ENCODE peak calls at places on chromosomes 4 and X, in six cellular contexts. C is CD4-positive, alpha-beta T cell; J is fibroblast of mammary gland; P is AG10803; Z is heart right ventricle; I is cardiac muscle cell. L is an unnamed sample.

GRCh38 chr4:124025423-124025822 is 628.8 kb downstream of the SPRY1 start:
- DNase-seq in C (no peak), Z (no peak), J (peak), P (no peak), I (no peak), L (no peak)

GRCh38 chrX:119015407-119016242 is 41.2 kb downstream of the LONRF3 start:
- DNase-seq in I (peak), P (peak), C (no peak), J (peak), Z (peak), L (peak)

GRCh38 chrX:110182362-110182761 is 135.5 kb downstream of the AMMECR1 start:
- DNase-seq in I (no peak), P (peak), Z (no peak), J (peak), C (no peak), L (no peak)

GRCh38 chr4:159206427-159206871 is 103.6 kb downstream of the RAPGEF2 start:
- DNase-seq in P (peak), Z (no peak), J (no peak), I (no peak), C (no peak), L (no peak)

GRCh38 chrX:2692221-2693122 is 1.4 kb downstream of the CD99 start:
- DNase-seq in C (no peak), Z (peak), I (peak), J (peak), P (peak), L (peak)

GRCh38 chr4:136742330-136742729 is 790.0 kb downstream of the PCDH18 start:
- DNase-seq in I (peak), P (no peak), Z (no peak), C (no peak), J (peak), L (no peak)

GRCh38 chrX:68511255-68511654 is 12.4 kb downstream of the YIPF6 start:
- DNase-seq in J (peak), Z (no peak), P (peak), I (peak), C (no peak), L (peak)

GRCh38 chr4:25029479-25030282 is 1.1 kb downstream of the LGI2 start:
- DNase-seq in C (no peak), P (no peak), Z (no peak), J (no peak), I (no peak), L (no peak)

GRCh38 chr4:187307131-187307530 is 583.5 kb upstream of the FAT1 start:
- DNase-seq in I (no peak), Z (no peak), J (no peak), P (peak), C (no peak), L (no peak)

GRCh38 chr4:54588404-54588803 is 69.4 kb upstream of the KIT start:
- DNase-seq in P (no peak), I (peak), Z (no peak), J (no peak), C (no peak), L (no peak)

GRCh38 chrX:151987108-151987507 is 12.6 kb upstream of the GABRE start:
- DNase-seq in I (no peak), C (no peak), Z (no peak), P (no peak), J (no peak), L (no peak)

GRCh38 chrX:12977761-12978204 is 2.9 kb downstream of the TMSB4X start:
- DNase-seq in J (no peak), C (no peak), Z (no peak), P (no peak), I (no peak), L (no peak)

GRCh38 chrX:34877451-34877850 is 65.1 kb upstream of the FAM47B start:
- DNase-seq in Z (no peak), I (no peak), P (peak), C (no peak), J (peak), L (no peak)

GRCh38 chr4:39025552-39026085 is 6.6 kb downstream of the TMEM156 start:
- DNase-seq in J (no peak), C (no peak), P (no peak), I (peak), Z (no peak), L (no peak)

GRCh38 chrX:92224406-92224805 is 445.2 kb downstream of the PCDH11X start:
- DNase-seq in Z (no peak), I (no peak), C (no peak), P (no peak), J (no peak), L (no peak)

GRCh38 chr4:20185103-20185502 is 66.6 kb upstream of the SLIT2 start:
- DNase-seq in C (no peak), I (no peak), J (no peak), Z (no peak), P (no peak), L (no peak)

GRCh38 chr4:17605236-17605635 is 9.2 kb upstream of the MED28 start:
- DNase-seq in Z (no peak), C (no peak), J (peak), I (no peak), P (peak), L (no peak)

GRCh38 chrX:25524150-25524549 is 508.4 kb upstream of the ARX start:
- DNase-seq in P (peak), Z (no peak), I (peak), C (no peak), J (peak), L (no peak)

GRCh38 chr4:20984011-20984836 is 284.0 kb downstream of the PACRGL start:
- DNase-seq in C (no peak), Z (no peak), I (no peak), P (no peak), J (no peak), L (no peak)

GRCh38 chr4:189088783-189089182 is 851.9 kb upstream of the FRG1 start:
- DNase-seq in C (no peak), P (peak), Z (no peak), J (no peak), I (no peak), L (no peak)

GRCh38 chrX:40009890-40010289 is 87.9 kb downstream of the BCOR start:
- DNase-seq in I (no peak), C (no peak), P (no peak), J (no peak), Z (no peak), L (no peak)

GRCh38 chrX:24466025-24466424 is 939 bp downstream of the PDK3 start:
- DNase-seq in J (no peak), Z (no peak), P (no peak), C (no peak), I (no peak), L (no peak)

GRCh38 chr4:48909697-48910096 is 3.1 kb upstream of the OCIAD2 start:
- DNase-seq in J (peak), C (peak), P (peak), I (peak), Z (no peak), L (no peak)

DNA sequence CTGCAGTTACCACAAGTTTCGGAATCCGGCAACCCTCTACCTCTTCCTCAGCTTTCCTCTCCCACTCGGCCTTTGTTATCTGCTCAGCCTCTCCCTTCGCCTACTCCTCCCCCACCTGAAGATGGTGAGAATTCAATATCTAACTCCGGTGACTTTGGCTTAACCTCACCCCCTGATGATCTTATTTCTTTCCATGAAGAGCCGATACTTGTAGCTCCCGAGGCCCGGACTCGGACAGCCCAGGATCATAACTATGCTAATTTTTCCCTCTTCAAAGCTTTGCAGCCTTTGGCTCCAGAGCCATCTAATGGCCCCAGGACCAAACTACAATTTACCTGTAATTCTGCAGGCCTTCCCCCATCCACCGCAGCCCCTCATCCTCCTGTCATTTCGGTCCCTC is 32.0 kb upstream of the MGST2 start:
- DNase-seq in Z (peak), I (peak), P (peak), C (no peak), J (peak), L (no peak)
- TF ChIP-seq CTCF in Z (peak), I (peak), P (peak), C (no peak), J (peak), L (no peak)

GRCh38 chr4:88732714-88733368 is 35.2 kb upstream of the NAP1L5 start:
- DNase-seq in C (no peak), Z (no peak), J (no peak), I (no peak), P (no peak), L (no peak)

GRCh38 chr4:88734403-88734949 is 36.8 kb upstream of the NAP1L5 start:
- DNase-seq in Z (no peak), J (peak), C (no peak), I (no peak), P (no peak), L (no peak)

GRCh38 chr4:88730811-88731210 is 33.2 kb upstream of the NAP1L5 start:
- DNase-seq in Z (no peak), I (no peak), C (no peak), J (no peak), P (no peak), L (no peak)

GRCh38 chr4:88729146-88729755 is 31.6 kb upstream of the NAP1L5 start:
- DNase-seq in Z (no peak), P (no peak), C (no peak), J (no peak), I (no peak), L (no peak)

DNA sequence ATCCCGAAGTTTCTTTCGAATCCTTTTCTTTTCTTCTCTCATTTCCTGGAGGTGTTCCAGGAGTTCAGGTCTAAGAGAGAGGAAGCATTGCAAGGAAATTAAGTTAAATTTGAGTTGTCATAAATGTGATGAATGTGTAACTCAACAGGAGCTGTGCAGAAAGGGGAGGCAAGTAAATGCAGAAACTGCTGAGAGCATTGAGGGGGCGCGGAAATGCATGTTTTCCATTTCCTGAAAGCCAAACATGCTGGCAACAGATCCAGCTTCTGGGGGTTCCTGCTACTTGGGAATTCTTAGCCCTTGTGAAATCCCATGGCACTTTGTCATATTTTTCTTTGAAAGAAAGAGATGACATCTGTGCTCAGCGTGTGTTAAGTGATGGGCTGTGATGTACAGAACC is 33.7 kb upstream of the NAP1L5 start:
- DNase-seq in Z (no peak), P (peak), I (no peak), J (no peak), C (no peak), L (no peak)
- TF ChIP-seq CTCF in Z (no peak), P (no peak), I (no peak), J (no peak), C (no peak), L (no peak)

GRCh38 chrX:70436380-70436779 is 8.3 kb upstream of the DLG3 start:
- DNase-seq in P (no peak), C (no peak), J (peak), Z (no peak), I (peak), L (no peak)

GRCh38 chrX:70437921-70438665 is 6.5 kb upstream of the DLG3 start:
- DNase-seq in P (no peak), J (no peak), I (no peak), Z (no peak), C (no peak), L (no peak)

GRCh38 chrX:70442224-70442623 is 2.4 kb upstream of the DLG3 start:
- DNase-seq in Z (no peak), I (no peak), C (no peak), P (no peak), J (no peak), L (no peak)

GRCh38 chrX:70437011-70437410 is 7.6 kb upstream of the DLG3 start:
- DNase-seq in J (peak), I (peak), Z (no peak), C (no peak), P (no peak), L (no peak)

DNA sequence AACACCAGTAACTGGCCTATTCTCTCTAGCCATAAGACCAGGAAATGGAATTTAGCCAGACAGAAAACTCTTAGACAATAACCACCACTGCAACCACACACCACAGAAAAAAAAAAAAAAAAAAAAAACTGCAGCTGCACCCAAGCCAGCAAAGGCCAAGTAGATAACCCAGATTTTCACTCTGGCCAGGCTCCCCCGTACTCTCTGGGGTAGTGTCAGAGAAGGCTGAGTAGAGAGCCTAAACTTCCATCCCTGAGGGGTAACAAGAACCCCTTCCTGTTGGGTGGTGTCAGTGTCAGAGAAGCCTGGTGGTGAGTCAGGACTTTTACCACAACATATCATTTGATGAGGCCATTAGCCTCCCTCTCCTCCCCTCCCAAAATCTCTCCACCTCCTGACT is 5.6 kb upstream of the DLG3 start:
- DNase-seq in C (no peak), J (peak), I (peak), P (no peak), Z (no peak), L (no peak)
- TF ChIP-seq CTCF in C (no peak), J (no peak), I (no peak), P (no peak), Z (no peak), L (no peak)

GRCh38 chr4:121229993-121230392 is 65.9 kb upstream of the TNIP3 start:
- DNase-seq in J (no peak), P (no peak), C (no peak), Z (no peak), I (no peak), L (no peak)

GRCh38 chr4:121226362-121226761 is 62.2 kb upstream of the TNIP3 start:
- DNase-seq in C (no peak), Z (no peak), J (no peak), P (no peak), I (no peak), L (no peak)

GRCh38 chr4:121228851-121229250 is 64.7 kb upstream of the TNIP3 start:
- DNase-seq in P (no peak), J (no peak), I (no peak), Z (no peak), C (no peak), L (no peak)

GRCh38 chr4:121221608-121222007 is 57.5 kb upstream of the TNIP3 start:
- DNase-seq in P (no peak), I (no peak), Z (no peak), C (no peak), J (no peak), L (no peak)

GRCh38 chr4:121227254-121227867 is 63.2 kb upstream of the TNIP3 start:
- DNase-seq in P (no peak), C (no peak), J (no peak), I (no peak), Z (no peak), L (no peak)
- TF ChIP-seq CTCF in P (no peak), C (peak), J (no peak), I (no peak), Z (no peak), L (no peak)

DNA sequence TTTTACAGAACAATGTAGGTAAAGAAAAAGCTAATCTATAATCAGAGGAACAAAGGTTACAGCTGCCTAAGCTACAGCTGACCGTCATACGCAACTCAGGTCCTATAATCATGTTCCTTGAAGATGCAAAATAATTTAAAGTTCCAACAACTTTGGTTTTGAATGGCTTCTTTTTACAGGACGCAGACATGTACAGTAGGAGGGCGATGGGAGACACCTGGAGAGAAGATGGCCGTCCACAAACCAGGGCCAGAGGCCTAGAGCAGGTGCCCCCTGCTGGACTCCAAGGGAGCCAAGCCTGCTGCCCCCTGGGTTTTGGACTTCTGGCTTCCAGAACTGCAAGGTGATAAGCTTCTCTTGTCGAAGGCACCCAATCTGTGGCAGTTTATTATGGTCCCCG is 10.6 kb downstream of the HGFAC start:
- DNase-seq in J (no peak), I (peak), P (no peak), C (no peak), Z (peak), L (no peak)
- TF ChIP-seq CTCF in J (peak), I (peak), P (peak), C (no peak), Z (peak), L (no peak)

DNA sequence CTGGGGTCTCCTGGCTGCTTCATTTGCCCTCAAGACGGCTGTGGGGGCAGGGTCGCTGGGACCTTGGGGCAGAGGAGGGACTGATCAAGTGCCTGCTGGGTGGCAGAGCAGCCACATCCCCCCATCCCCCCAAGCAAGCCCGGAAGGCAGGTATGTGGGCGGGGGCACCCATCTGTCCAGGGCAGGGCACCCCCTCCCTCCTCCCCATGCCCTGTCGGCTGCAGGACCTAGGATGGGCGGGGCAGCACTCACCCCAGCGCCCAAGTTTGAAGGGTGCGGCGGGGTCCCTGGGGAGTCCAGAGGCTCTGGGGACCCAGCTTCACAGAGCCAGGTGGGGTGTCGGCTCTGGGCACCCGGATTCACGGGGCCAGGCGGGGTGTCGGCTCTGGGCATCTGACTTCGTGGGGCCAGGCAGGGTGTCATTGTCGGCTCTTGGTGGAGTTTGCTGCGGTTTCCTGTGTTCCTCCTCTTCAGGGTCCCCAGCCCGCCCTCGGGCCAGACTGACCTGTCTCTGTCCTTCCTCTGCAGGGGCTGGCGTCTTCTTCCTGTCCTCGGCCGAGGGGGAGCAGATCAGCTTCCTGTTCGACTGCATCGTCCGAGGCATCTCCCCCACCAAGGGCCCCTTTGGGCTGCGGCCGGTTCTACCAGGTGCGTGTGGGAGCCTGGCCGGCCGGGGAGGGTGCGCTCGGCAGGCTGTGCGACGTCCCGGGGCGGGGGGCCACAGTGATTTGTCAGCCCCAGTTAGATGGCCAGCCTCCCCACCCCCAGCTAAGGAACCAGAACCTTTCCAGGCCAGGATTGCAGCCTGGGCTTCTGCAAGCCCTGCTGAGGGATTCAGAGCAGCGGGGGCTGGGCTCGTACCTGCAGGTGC is 22.1 kb downstream of the DOK7 start:
- DNase-seq in C (no peak), P (no peak), Z (no peak), I (no peak), J (no peak), L (no peak)
- TF ChIP-seq CTCF in C (no peak), P (no peak), Z (no peak), I (no peak), J (no peak), L (no peak)

GRCh38 chrX:32408389-32408788 is 803.0 kb downstream of the DMD start:
- DNase-seq in Z (no peak), C (peak), P (no peak), I (no peak), J (peak), L (no peak)
- TF ChIP-seq CTCF in Z (no peak), C (no peak), P (no peak), I (no peak), J (no peak), L (no peak)

GRCh38 chrX:154014429-154015380 is 5.0 kb downstream of the IRAK1 start:
- DNase-seq in C (no peak), Z (no peak), I (no peak), J (no peak), P (no peak), L (no peak)
- TF ChIP-seq CTCF in C (no peak), Z (no peak), I (no peak), J (no peak), P (no peak), L (no peak)

DNA sequence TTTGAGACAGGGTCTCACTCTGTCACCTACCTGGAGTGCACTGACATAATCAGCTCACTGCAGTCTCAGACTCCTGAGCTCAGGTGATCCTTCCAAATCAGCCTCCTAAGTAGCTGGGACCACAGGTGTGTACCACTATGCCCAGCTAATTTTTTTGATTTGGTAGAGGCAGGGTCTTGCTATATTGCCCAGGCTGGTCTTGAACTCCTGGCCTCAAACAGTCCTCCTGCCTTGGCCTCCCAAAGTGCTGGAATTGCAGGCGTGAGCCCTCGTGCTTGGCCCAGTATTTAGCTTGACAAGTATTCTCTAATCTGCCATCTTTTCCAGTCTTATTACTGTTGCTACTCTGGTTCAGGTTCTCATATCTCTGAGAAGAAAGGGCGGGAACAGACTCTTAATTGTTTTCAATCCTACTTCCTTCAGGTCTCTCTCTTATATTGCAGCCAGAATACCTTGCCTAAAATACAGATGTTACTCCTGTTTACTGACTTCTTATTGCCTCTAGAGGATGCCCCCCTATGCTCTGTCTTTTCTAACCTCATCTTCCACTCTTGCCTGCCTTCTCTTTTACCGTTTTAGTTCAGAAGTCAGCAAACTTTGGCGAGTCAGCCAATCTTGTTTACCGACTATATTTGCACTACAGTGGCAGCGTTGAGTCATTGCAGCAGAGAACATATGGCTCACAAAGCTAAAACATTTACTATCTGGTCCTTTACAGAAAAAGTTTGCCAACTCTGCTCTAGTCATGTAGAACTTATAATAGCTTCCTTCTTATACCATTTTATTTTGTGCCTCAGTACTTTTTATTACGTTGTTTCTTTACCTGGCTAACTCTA is 19.0 kb downstream of the MRPL1 start:
- DNase-seq in I (peak), Z (no peak), J (peak), P (peak), C (no peak), L (no peak)
- TF ChIP-seq CTCF in I (no peak), Z (no peak), J (no peak), P (no peak), C (no peak), L (no peak)

L was measured in HL-60.